ENCODE peak calls at places on chromosome 13, in ten cellular contexts. C, J, L, X, N, U, E, S, B and T are unnamed samples.

GRCh38 chr13:45807520-45808099 is 43.9 kb downstream of the SIAH3 start:
- DNase-seq in C (no peak), J (peak), L (peak), X (no peak), N (peak), U (peak), E (peak), S (no peak), B (peak), T (no peak)

GRCh38 chr13:36887758-36888521 is 32.1 kb downstream of the SMAD9 start:
- DNase-seq in C (no peak), J (no peak), L (no peak), X (no peak), N (no peak), U (no peak), E (no peak), S (no peak), B (no peak), T (no peak)

GRCh38 chr13:112131081-112131739 is 64.3 kb downstream of the SOX1 start:
- DNase-seq in C (no peak), J (no peak), L (no peak), X (no peak), N (no peak), U (no peak), E (no peak), S (no peak), B (no peak), T (no peak)

GRCh38 chr13:99354371-99354951 is 47.3 kb upstream of the GPR183 start:
- DNase-seq in C (no peak), J (no peak), L (no peak), X (no peak), N (no peak), U (no peak), E (no peak), S (no peak), B (no peak), T (no peak)

GRCh38 chr13:75656590-75656989 is 20.5 kb downstream of the LMO7 start:
- DNase-seq in C (no peak), J (peak), L (no peak), X (no peak), N (no peak), U (no peak), E (no peak), S (no peak), B (no peak), T (no peak)

GRCh38 chr13:26494591-26494990 is 62.9 kb upstream of the WASF3 start:
- DNase-seq in C (no peak), J (no peak), L (no peak), X (no peak), N (no peak), U (no peak), E (no peak), S (no peak), B (no peak), T (no peak)

GRCh38 chr13:26377038-26377437 is 123.1 kb downstream of the CDK8 start:
- DNase-seq in C (no peak), J (peak), L (no peak), X (no peak), N (peak), U (no peak), E (no peak), S (no peak), B (peak), T (no peak)

GRCh38 chr13:38358703-38359102 is 9.1 kb downstream of the UFM1 start:
- DNase-seq in C (no peak), J (no peak), L (no peak), X (no peak), N (no peak), U (no peak), E (no peak), S (no peak), B (no peak), T (no peak)

GRCh38 chr13:106683918-106684317 is 116.0 kb upstream of the ARGLU1 start:
- DNase-seq in C (no peak), J (no peak), L (no peak), X (no peak), N (no peak), U (no peak), E (no peak), S (no peak), B (no peak), T (no peak)

GRCh38 chr13:111460548-111461444 is 140.4 kb downstream of the TEX29 start:
- DNase-seq in C (no peak), J (peak), L (peak), X (no peak), N (peak), U (no peak), E (peak), S (no peak), B (peak), T (no peak)

GRCh38 chr13:99757756-99758464 is 213.7 kb downstream of the ZIC5 start:
- DNase-seq in C (no peak), J (no peak), L (no peak), X (no peak), N (no peak), U (no peak), E (no peak), S (no peak), B (no peak), T (no peak)

GRCh38 chr13:23656637-23657036 is 86.4 kb downstream of the TNFRSF19 start:
- DNase-seq in C (no peak), J (peak), L (no peak), X (no peak), N (peak), U (peak), E (no peak), S (no peak), B (peak), T (no peak)

GRCh38 chr13:77028202-77028601 is 1.2 kb upstream of the FBXL3 start:
- DNase-seq in C (no peak), J (peak), L (no peak), X (no peak), N (no peak), U (peak), E (no peak), S (no peak), B (peak), T (no peak)

GRCh38 chr13:49635599-49636433 is 7.5 kb downstream of the ARL11 start:
- DNase-seq in C (no peak), J (peak), L (no peak), X (no peak), N (peak), U (no peak), E (no peak), S (no peak), B (no peak), T (no peak)

GRCh38 chr13:107066355-107066754 is 498.4 kb upstream of the ARGLU1 start:
- DNase-seq in C (no peak), J (no peak), L (no peak), X (no peak), N (no peak), U (no peak), E (no peak), S (no peak), B (no peak), T (no peak)

GRCh38 chr13:76968041-76968440 is 19.7 kb downstream of the ACOD1 start:
- DNase-seq in C (no peak), J (no peak), L (no peak), X (no peak), N (no peak), U (no peak), E (no peak), S (no peak), B (peak), T (no peak)

GRCh38 chr13:39100996-39101751 is 62.9 kb downstream of the NHLRC3 start:
- DNase-seq in C (no peak), J (no peak), L (no peak), X (no peak), N (no peak), U (no peak), E (no peak), S (no peak), B (peak), T (no peak)

GRCh38 chr13:110503037-110503901 is 58.3 kb downstream of the RAB20 start:
- DNase-seq in C (no peak), J (peak), L (no peak), X (no peak), N (no peak), U (no peak), E (no peak), S (no peak), B (no peak), T (peak)

GRCh38 chr13:32881074-32881791 is 135.0 kb upstream of the KL start:
- DNase-seq in C (no peak), J (peak), L (no peak), X (no peak), N (no peak), U (no peak), E (no peak), S (no peak), B (no peak), T (peak)

GRCh38 chr13:51000576-51001260 is 91.1 kb downstream of the RNASEH2B start:
- DNase-seq in C (no peak), J (peak), L (no peak), X (no peak), N (peak), U (no peak), E (peak), S (no peak), B (no peak), T (no peak)

GRCh38 chr13:63190742-63191141 is 1775.1 kb upstream of the PCDH20 start:
- DNase-seq in C (no peak), J (peak), L (no peak), X (no peak), N (no peak), U (no peak), E (no peak), S (no peak), B (no peak), T (no peak)

GRCh38 chr13:101455863-101456262 is 3.4 kb downstream of the ITGBL1 start:
- DNase-seq in C (no peak), J (peak), L (no peak), X (no peak), N (no peak), U (no peak), E (no peak), S (no peak), B (no peak), T (no peak)

GRCh38 chr13:113360446-113360845 is 3.5 kb downstream of the GRTP1 start:
- DNase-seq in C (no peak), J (no peak), L (no peak), X (no peak), N (no peak), U (no peak), E (no peak), S (no peak), B (no peak), T (no peak)

GRCh38 chr13:98450012-98450411 is 126.9 kb downstream of the STK24 start:
- DNase-seq in C (no peak), J (no peak), L (no peak), X (no peak), N (no peak), U (no peak), E (no peak), S (no peak), B (no peak), T (no peak)

GRCh38 chr13:106911602-106912001 is 343.7 kb upstream of the ARGLU1 start:
- DNase-seq in C (no peak), J (no peak), L (no peak), X (no peak), N (no peak), U (no peak), E (no peak), S (no peak), B (no peak), T (no peak)

GRCh38 chr13:110028838-110029621 is 242.6 kb upstream of the IRS2 start:
- DNase-seq in C (no peak), J (no peak), L (no peak), X (no peak), N (no peak), U (no peak), E (no peak), S (no peak), B (no peak), T (no peak)

GRCh38 chr13:50636007-50636704 is 207.3 kb downstream of the DLEU7 start:
- DNase-seq in C (no peak), J (peak), L (no peak), X (no peak), N (peak), U (no peak), E (no peak), S (no peak), B (no peak), T (no peak)

GRCh38 chr13:110471156-110471832 is 90.2 kb downstream of the RAB20 start:
- DNase-seq in C (no peak), J (no peak), L (no peak), X (no peak), N (no peak), U (no peak), E (no peak), S (no peak), B (no peak), T (no peak)

GRCh38 chr13:84126671-84127171 is 244.4 kb upstream of the SLITRK1 start:
- DNase-seq in C (no peak), J (no peak), L (no peak), X (no peak), N (peak), U (no peak), E (peak), S (no peak), B (peak), T (no peak)

GRCh38 chr13:53042897-53043296 is 14.3 kb downstream of the OLFM4 start:
- DNase-seq in C (no peak), J (no peak), L (no peak), X (no peak), N (no peak), U (no peak), E (no peak), S (no peak), B (no peak), T (no peak)

GRCh38 chr13:52109096-52109495 is 19.8 kb downstream of the NEK5 start:
- DNase-seq in C (no peak), J (no peak), L (no peak), X (no peak), N (no peak), U (no peak), E (no peak), S (no peak), B (no peak), T (no peak)

GRCh38 chr13:99376132-99376531 is 68.9 kb upstream of the GPR183 start:
- DNase-seq in C (no peak), J (no peak), L (no peak), X (no peak), N (no peak), U (no peak), E (no peak), S (no peak), B (no peak), T (no peak)

GRCh38 chr13:106302011-106302410 is 233.5 kb downstream of the EFNB2 start:
- DNase-seq in C (no peak), J (no peak), L (no peak), X (no peak), N (no peak), U (no peak), E (no peak), S (no peak), B (no peak), T (no peak)

GRCh38 chr13:43686557-43686956 is 100.2 kb downstream of the ENOX1 start:
- DNase-seq in C (no peak), J (peak), L (no peak), X (no peak), N (no peak), U (peak), E (no peak), S (no peak), B (peak), T (no peak)

GRCh38 chr13:110640591-110641029 is 25.3 kb downstream of the NAXD start:
- DNase-seq in C (no peak), J (peak), L (no peak), X (no peak), N (no peak), U (peak), E (no peak), S (no peak), B (no peak), T (no peak)

GRCh38 chr13:44379885-44380284 is 6.3 kb downstream of the SERP2 start:
- DNase-seq in C (no peak), J (no peak), L (no peak), X (no peak), N (no peak), U (no peak), E (no peak), S (no peak), B (no peak), T (no peak)

GRCh38 chr13:84121456-84121855 is 239.2 kb upstream of the SLITRK1 start:
- DNase-seq in C (no peak), J (peak), L (no peak), X (no peak), N (peak), U (no peak), E (peak), S (no peak), B (peak), T (no peak)

GRCh38 chr13:76398426-76398825 is 487.8 kb downstream of the KCTD12 start:
- DNase-seq in C (no peak), J (peak), L (no peak), X (no peak), N (no peak), U (no peak), E (no peak), S (no peak), B (no peak), T (no peak)

GRCh38 chr13:35720690-35721554 is 244.4 kb upstream of the MAB21L1 start:
- DNase-seq in C (no peak), J (peak), L (peak), X (no peak), N (peak), U (peak), E (no peak), S (no peak), B (peak), T (no peak)